ENCODE peak calls at places on chromosomes 13 and 19, in seven cellular contexts. I is breast epithelium, C is tibial artery, H is Peyer's patch, T is body of pancreas, Z is trophoblast cell, U is ascending aorta. S is an unnamed sample.

GRCh38 chr19:51688665-51689571 is 4.2 kb upstream of the SPACA6 start:
- DNase-seq in I (peak), C (peak), H (peak), T (peak), Z (peak), U (peak), S (no peak)

GRCh38 chr13:25882732-25883357 is 169.0 kb downstream of the SHISA2 start:
- DNase-seq in I (no peak), C (no peak), H (no peak), T (no peak), Z (no peak), U (no peak), S (no peak)

GRCh38 chr19:29118384-29118783 is 94.6 kb downstream of the UQCRFS1 start:
- DNase-seq in I (no peak), C (no peak), H (no peak), T (no peak), Z (no peak), U (no peak), S (no peak)

GRCh38 chr19:8361921-8362793 is 1.8 kb upstream of the ANGPTL4 start:
- DNase-seq in I (peak), C (peak), H (peak), T (peak), Z (peak), U (peak), S (no peak)

GRCh38 chr13:79124183-79124582 is 281.9 kb downstream of the RBM26 start:
- DNase-seq in I (no peak), C (no peak), H (no peak), T (no peak), Z (no peak), U (no peak), S (no peak)

GRCh38 chr13:47334173-47334572 is 437.3 kb upstream of the HTR2A start:
- DNase-seq in I (no peak), C (no peak), H (no peak), T (peak), Z (no peak), U (no peak), S (no peak)

GRCh38 chr13:102267191-102267590 is 134.7 kb downstream of the FGF14 start:
- DNase-seq in I (no peak), C (no peak), H (no peak), T (no peak), Z (no peak), U (no peak), S (no peak)

GRCh38 chr19:13097331-13098258 is 5.1 kb downstream of the LYL1 start:
- DNase-seq in I (no peak), C (peak), H (no peak), T (no peak), Z (no peak), U (peak), S (no peak)

GRCh38 chr19:14333101-14333871 is 48.0 kb upstream of the ADGRE5 start:
- DNase-seq in I (no peak), C (no peak), H (peak), T (no peak), Z (peak), U (no peak), S (no peak)

GRCh38 chr13:43792456-43792855 is 5.7 kb upstream of the ENOX1 start:
- DNase-seq in I (no peak), C (no peak), H (no peak), T (no peak), Z (no peak), U (no peak), S (no peak)

GRCh38 chr19:52494518-52494917 is 33.0 kb upstream of the ZNF808 start:
- DNase-seq in I (no peak), C (no peak), H (no peak), T (no peak), Z (peak), U (no peak), S (no peak)

GRCh38 chr19:6233827-6234511 is 45.8 kb downstream of the MLLT1 start:
- DNase-seq in I (no peak), C (no peak), H (peak), T (peak), Z (no peak), U (no peak), S (no peak)

GRCh38 chr19:6235031-6235951 is 44.5 kb downstream of the MLLT1 start:
- DNase-seq in I (no peak), C (no peak), H (peak), T (no peak), Z (no peak), U (no peak), S (no peak)

GRCh38 chr19:6233051-6233826 is 46.5 kb downstream of the MLLT1 start:
- DNase-seq in I (peak), C (peak), H (peak), T (peak), Z (no peak), U (no peak), S (no peak)

GRCh38 chr19:6232567-6232966 is 47.2 kb downstream of the MLLT1 start:
- DNase-seq in I (no peak), C (no peak), H (no peak), T (no peak), Z (no peak), U (no peak), S (no peak)

GRCh38 chr19:6234527-6234926 is 45.2 kb downstream of the MLLT1 start:
- DNase-seq in I (no peak), C (no peak), H (no peak), T (no peak), Z (no peak), U (no peak), S (no peak)
- H3K27ac ChIP-seq in I (peak), C (peak), H (no peak), T (peak), Z (no peak), U (no peak), S (no peak)

GRCh38 chr13:89496478-89496877 is 1825.3 kb downstream of the SLITRK5 start:
- DNase-seq in I (no peak), C (no peak), H (no peak), T (no peak), Z (no peak), U (no peak), S (no peak)
- H3K27ac ChIP-seq in I (no peak), C (no peak), H (no peak), T (no peak), Z (no peak), U (no peak), S (no peak)

DNA sequence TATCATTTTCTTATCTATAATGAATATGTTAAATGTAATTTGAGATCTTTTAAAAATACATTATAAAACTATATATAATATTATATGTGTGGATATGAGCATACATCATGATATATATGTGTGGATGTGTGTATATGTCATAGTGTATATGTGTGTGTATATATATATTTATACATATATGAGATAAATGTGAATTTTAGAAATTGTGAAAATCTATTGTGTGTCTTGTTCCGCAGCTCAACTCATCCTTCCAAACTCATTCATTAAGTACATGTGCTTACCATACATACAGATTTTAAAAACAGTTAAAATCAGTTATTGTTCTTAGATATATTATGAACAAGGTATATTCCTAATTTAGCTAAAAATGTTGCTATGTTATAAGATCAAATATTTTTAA is 435.2 kb upstream of the MIR17HG start:
- DNase-seq in I (no peak), C (no peak), H (no peak), T (no peak), Z (no peak), U (no peak), S (no peak)
- H3K27ac ChIP-seq in I (no peak), C (no peak), H (no peak), T (no peak), Z (no peak), U (no peak), S (no peak)

DNA sequence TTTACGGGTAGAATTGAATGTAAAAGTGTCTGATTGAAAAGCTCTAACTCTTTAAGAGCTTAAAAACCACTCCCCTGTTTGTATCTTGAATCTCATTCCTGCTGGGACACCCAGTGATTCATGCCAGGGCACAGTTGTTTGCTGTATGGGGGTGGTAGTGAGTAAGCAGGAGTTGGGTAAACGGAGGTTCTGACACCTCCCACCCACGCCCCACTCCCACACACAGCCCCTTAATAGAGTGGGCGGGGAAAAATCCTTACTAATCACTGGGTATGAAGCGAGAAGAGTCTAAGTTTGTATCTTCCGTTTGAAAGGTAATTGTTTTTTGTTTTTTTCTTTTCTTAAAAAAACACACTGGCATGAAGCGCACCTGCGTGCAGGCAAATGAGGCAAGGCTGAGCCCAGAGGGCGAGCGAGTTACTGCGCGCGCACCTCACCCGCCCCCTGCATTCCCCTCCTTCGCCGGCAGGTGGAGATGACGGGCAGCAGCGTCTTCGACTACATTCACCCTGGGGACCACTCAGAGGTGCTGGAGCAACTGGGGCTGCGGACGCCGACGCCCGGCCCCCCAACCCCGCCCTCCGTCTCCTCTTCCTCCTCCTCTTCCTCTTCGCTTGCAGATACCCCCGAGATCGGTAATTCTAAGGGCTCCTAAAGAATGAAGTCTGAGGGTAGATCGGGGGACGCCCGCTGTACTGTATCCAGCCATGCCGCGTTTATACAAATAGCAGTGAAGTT is 12.8 kb downstream of the TMEM160 start:
- DNase-seq in I (peak), C (peak), H (peak), T (peak), Z (peak), U (peak), S (peak)
- H3K27ac ChIP-seq in I (peak), C (no peak), H (peak), T (peak), Z (no peak), U (no peak), S (no peak)

S was measured in CD4-positive, alpha-beta T cell.